ENCODE peak calls at places on chromosomes 13 and 19, in four cellular contexts. M is AG10803, C is mucosa of descending colon, S is fibroblast of lung. Q is an unnamed sample.

GRCh38 chr13:44158055-44158655 is 215.5 kb upstream of the SERP2 start:
- DNase-seq in M (no peak), S (no peak), C (no peak), Q (no peak)

GRCh38 chr13:90445179-90445578 is 902.3 kb upstream of the MIR17HG start:
- DNase-seq in S (peak; percentile 85), M (peak; percentile 96), C (no peak), Q (no peak)

GRCh38 chr19:15195381-15195964 is 5.3 kb downstream of the NOTCH3 start:
- DNase-seq in C (no peak), M (peak; percentile 58), S (peak; percentile 53), Q (peak; percentile 41)

GRCh38 chr13:65292488-65292901 is 1937.6 kb downstream of the PCDH9 start:
- DNase-seq in M (peak; percentile 16), S (peak; percentile 84), C (no peak), Q (no peak)

GRCh38 chr13:84446972-84447700 is 564.9 kb upstream of the SLITRK1 start:
- DNase-seq in C (no peak), M (peak; percentile 73), S (peak; percentile 43), Q (no peak)

GRCh38 chr19:4815426-4816387 is 15.8 kb downstream of the TICAM1 start:
- DNase-seq in M (peak; percentile 91), C (peak; percentile 88), S (peak; percentile 93), Q (peak; percentile 94)

GRCh38 chr13:46057251-46058015 is 4.9 kb upstream of the ZC3H13 start:
- DNase-seq in M (peak; percentile 75), S (no peak), C (no peak), Q (no peak)

GRCh38 chr13:90706631-90707030 is 640.9 kb upstream of the MIR17HG start:
- DNase-seq in C (no peak), M (no peak), S (no peak), Q (no peak)

GRCh38 chr19:47158879-47159509 is 28.4 kb downstream of the SAE1 start:
- DNase-seq in M (peak; percentile 48), S (no peak), C (no peak), Q (no peak)

GRCh38 chr13:97257800-97258799 is 36.0 kb downstream of the MBNL2 start:
- DNase-seq in C (no peak), S (peak; percentile 80), M (peak; percentile 88), Q (no peak)

GRCh38 chr19:46783670-46784069 is 4.7 kb downstream of the SLC1A5 start:
- DNase-seq in M (no peak), C (no peak), S (no peak), Q (no peak)

GRCh38 chr13:101945435-101945834 is 456.4 kb downstream of the FGF14 start:
- DNase-seq in S (no peak), C (no peak), M (no peak), Q (no peak)

GRCh38 chr13:20391597-20392452 is 133.8 kb downstream of the CRYL1 start:
- DNase-seq in S (no peak), M (no peak), C (no peak), Q (no peak)

GRCh38 chr13:31444266-31444862 is 244.6 kb downstream of the B3GLCT start:
- DNase-seq in C (no peak), S (no peak), M (peak; percentile 24), Q (no peak)

GRCh38 chr13:70297219-70297618 is 189.0 kb upstream of the KLHL1 start:
- DNase-seq in C (no peak), M (no peak), S (no peak), Q (no peak)

GRCh38 chr13:20960663-20961309 is 58.2 kb upstream of the XPO4 start:
- DNase-seq in S (no peak), C (no peak), M (no peak), Q (peak; percentile 29)

GRCh38 chr13:73548444-73548843 is 489.6 kb downstream of the KLF5 start:
- DNase-seq in C (no peak), M (no peak), S (no peak), Q (no peak)

GRCh38 chr19:3154957-3155736 is 19.3 kb downstream of the GNA15 start:
- DNase-seq in S (peak; percentile 97), C (peak; percentile 83), M (peak; percentile 99), Q (peak; percentile 49)
- H3K4me3 ChIP-seq in S (no peak overlapping the region), C (no peak overlapping the region), M (peak overlapping the region; percentile 22), Q (no peak overlapping the region)

DNA sequence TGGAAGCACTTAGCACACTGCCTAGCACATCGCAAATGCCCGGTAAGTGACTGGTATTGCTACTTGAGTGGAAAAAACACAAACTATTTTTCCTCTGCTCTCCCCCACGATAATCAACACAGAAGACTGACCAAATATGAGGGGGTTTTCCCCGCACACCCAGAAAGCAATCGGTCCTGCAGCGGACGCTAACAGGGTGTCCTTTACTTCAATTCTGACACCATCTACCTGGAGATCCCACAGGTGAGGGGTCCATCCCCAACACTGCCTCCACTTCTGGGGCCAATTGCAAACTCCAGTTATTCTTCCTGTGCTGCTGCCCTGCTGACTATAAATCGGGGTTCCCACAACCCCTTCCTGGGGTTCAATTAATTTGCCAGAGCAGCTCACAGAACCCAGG is 26.2 kb upstream of the PLEKHF1 start:
- DNase-seq in C (no peak), S (no peak), M (no peak), Q (no peak)
- H3K4me3 ChIP-seq in C (no peak overlapping the region), S (no peak overlapping the region), M (no peak overlapping the region), Q (no peak overlapping the region)

GRCh38 chr19:12015753-12016116 is 19.7 kb downstream of the ZNF433 start:
- DNase-seq in C (no peak), S (no peak), M (no peak), Q (no peak)
- H3K4me3 ChIP-seq in C (no peak overlapping the region), S (no peak overlapping the region), M (no peak overlapping the region), Q (no peak overlapping the region)

GRCh38 chr19:35811317-35812219 is 1.1 kb downstream of the PRODH2 start:
- DNase-seq in C (no peak), M (no peak), S (no peak), Q (no peak)
- H3K4me3 ChIP-seq in C (no peak overlapping the region), M (no peak overlapping the region), S (no peak overlapping the region), Q (no peak overlapping the region)

DNA sequence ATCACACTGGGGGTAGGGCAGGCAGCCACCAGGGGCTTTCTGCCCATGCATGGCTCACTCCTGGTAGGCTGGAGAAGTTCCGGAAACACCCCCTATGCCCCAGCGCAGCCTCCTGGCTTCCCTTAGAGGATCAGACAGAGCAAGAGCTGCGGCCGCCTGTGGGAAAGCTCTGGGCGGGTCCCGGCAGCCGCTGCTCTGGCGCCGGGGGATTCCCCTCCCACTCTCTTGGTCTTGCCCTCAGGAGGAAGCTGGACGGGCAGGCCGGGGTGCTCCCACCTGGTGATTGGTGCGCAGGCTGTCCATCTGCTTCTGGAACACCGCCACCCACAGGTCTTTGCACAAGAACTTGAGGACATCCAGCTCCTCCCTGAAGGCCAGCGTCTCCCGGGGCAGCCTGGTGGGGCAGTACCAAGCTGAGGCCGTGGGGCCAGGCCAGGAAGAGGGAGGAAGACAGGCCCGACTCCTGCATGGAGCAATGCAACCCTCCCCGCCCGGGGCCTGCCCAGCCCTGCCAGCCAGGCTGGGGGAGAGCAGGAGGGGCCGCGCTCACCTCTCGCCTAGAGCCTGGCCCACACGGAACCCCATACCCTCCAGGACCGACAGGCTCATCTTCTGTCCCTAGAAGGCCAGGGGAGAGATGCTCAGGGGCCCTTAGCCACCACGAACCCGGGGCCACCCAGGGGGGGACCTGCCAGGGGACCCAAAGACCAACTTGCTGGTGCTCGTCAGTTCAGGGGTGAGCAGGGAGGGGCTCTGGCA is 4.0 kb upstream of the NKPD1 start:
- DNase-seq in S (peak; percentile 47), C (peak; percentile 88), M (peak; percentile 61), Q (peak; percentile 75)
- H3K4me3 ChIP-seq in S (no peak overlapping the region), C (no peak overlapping the region), M (no peak overlapping the region), Q (no peak overlapping the region)

DNA sequence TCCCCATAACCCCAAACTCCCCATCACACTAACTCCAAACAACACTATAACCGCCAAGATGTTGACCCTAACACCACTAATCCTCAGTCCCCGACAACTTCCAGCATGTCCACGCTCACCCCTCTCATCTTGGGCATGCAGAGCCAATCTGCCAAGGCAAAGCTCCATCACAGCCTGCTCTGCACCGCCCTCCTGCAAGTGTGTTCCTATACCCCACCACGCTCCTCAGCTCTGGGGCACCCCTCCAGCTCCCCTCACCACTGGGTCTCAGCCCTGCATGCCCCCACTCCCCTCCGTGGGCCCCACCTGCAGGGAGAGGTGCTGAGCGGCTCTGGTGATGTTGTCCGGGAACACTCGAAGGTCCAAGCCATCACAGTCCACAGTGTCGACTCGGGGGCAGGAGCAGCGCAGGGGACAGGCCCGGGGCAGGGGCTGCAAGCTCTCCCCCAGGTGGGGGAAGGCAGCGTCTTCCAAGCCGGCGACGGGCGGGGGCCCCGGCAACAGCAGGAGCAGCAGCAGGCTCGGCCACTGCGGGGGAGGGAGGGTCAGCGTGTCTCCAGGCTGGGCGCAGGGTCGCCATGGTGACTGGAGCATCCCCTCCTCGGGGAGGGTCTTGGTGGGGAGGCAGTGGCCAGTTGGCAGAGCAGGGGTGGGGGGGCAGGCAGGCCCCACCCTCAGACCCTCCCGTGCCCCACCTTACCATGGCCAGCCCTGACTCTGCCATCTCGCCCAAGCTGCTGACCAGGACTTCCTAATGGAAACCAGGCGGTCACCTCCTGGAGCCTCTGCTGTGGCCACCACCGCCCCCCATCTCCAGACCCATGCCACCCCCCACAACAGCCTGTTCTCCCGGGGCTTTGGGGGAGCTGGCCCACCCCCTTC is 497 bp downstream of the PODNL1 start:
- DNase-seq in C (no peak), S (no peak), M (no peak), Q (no peak)
- H3K4me3 ChIP-seq in C (no peak overlapping the region), S (peak overlapping the region; percentile 20), M (peak overlapping the region; percentile 88), Q (no peak overlapping the region)

GRCh38 chr19:2148482-2149135 is 2.8 kb downstream of the AP3D1 start:
- DNase-seq in S (no peak), C (no peak), M (no peak), Q (no peak)

GRCh38 chr19:2150794-2151338 is 500 bp downstream of the AP3D1 start:
- DNase-seq in M (no peak), S (no peak), C (peak; percentile 70), Q (peak; percentile 33)

GRCh38 chr19:2151339-2152229 is at the start of gene AP3D1:
- DNase-seq in M (peak; percentile 99), S (peak; percentile 100), C (peak; percentile 100), Q (peak; percentile 100)

GRCh38 chr19:2145831-2146241 is 5.5 kb downstream of the AP3D1 start:
- DNase-seq in M (no peak), C (no peak), S (no peak), Q (no peak)

GRCh38 chr19:2149980-2150793 is 1.2 kb downstream of the AP3D1 start:
- DNase-seq in S (no peak), C (peak; percentile 71), M (peak; percentile 42), Q (peak; percentile 57)
- H3K4me3 ChIP-seq in S (peak overlapping the region; percentile 99), C (peak overlapping the region; percentile 94), M (peak overlapping the region; percentile 90), Q (peak overlapping the region; percentile 97)